ENCODE peak calls at places on chromosomes 4 and X, in eight cellular contexts. One of them, this sample, is unnamed.

GRCh38 chrX:39815621-39816020 is 282.1 kb downstream of the BCOR start:
- DNase-seq in prostate gland: no peak
- DNase-seq in esophagus squamous epithelium: no peak
- DNase-seq in pancreas: no peak
- DNase-seq in heart right ventricle: no peak
- DNase-seq in psoas muscle: no peak
- DNase-seq in OCI-LY7: peak
- DNase-seq in A549: no peak
- DNase-seq in this sample: no peak

GRCh38 chr4:86174496-86174895 is 185.4 kb downstream of the MAPK10 start:
- DNase-seq in prostate gland: no peak
- DNase-seq in esophagus squamous epithelium: no peak
- DNase-seq in pancreas: no peak
- DNase-seq in heart right ventricle: no peak
- DNase-seq in psoas muscle: no peak
- DNase-seq in OCI-LY7: no peak
- DNase-seq in A549: no peak
- DNase-seq in this sample: no peak

GRCh38 chr4:44661940-44662622 is 10.7 kb upstream of the YIPF7 start:
- DNase-seq in prostate gland: no peak
- DNase-seq in esophagus squamous epithelium: no peak
- DNase-seq in pancreas: no peak
- DNase-seq in heart right ventricle: no peak
- DNase-seq in psoas muscle: no peak
- DNase-seq in OCI-LY7: no peak
- DNase-seq in A549: peak
- DNase-seq in this sample: no peak

GRCh38 chrX:10447577-10448214 is 172.7 kb downstream of the MID1 start:
- DNase-seq in prostate gland: peak
- DNase-seq in esophagus squamous epithelium: no peak
- DNase-seq in pancreas: peak
- DNase-seq in heart right ventricle: no peak
- DNase-seq in psoas muscle: no peak
- DNase-seq in OCI-LY7: no peak
- DNase-seq in A549: peak
- DNase-seq in this sample: no peak

GRCh38 chr4:53840643-53841042 is 223.8 kb downstream of the CHIC2 start:
- DNase-seq in prostate gland: no peak
- DNase-seq in esophagus squamous epithelium: no peak
- DNase-seq in pancreas: no peak
- DNase-seq in heart right ventricle: no peak
- DNase-seq in psoas muscle: no peak
- DNase-seq in OCI-LY7: no peak
- DNase-seq in A549: peak
- DNase-seq in this sample: no peak

GRCh38 chr4:105461221-105462041 is 12.4 kb downstream of the PPA2 start:
- DNase-seq in prostate gland: no peak
- DNase-seq in esophagus squamous epithelium: no peak
- DNase-seq in pancreas: no peak
- DNase-seq in heart right ventricle: no peak
- DNase-seq in psoas muscle: no peak
- DNase-seq in OCI-LY7: no peak
- DNase-seq in A549: no peak
- DNase-seq in this sample: no peak

GRCh38 chr4:113050361-113050760 is 908 bp downstream of the ANK2 start:
- DNase-seq in prostate gland: no peak
- DNase-seq in esophagus squamous epithelium: no peak
- DNase-seq in pancreas: no peak
- DNase-seq in heart right ventricle: no peak
- DNase-seq in psoas muscle: no peak
- DNase-seq in OCI-LY7: no peak
- DNase-seq in A549: no peak
- DNase-seq in this sample: no peak

GRCh38 chr4:107210450-107211239 is 174.5 kb upstream of the DKK2 start:
- DNase-seq in prostate gland: no peak
- DNase-seq in esophagus squamous epithelium: no peak
- DNase-seq in pancreas: no peak
- DNase-seq in heart right ventricle: no peak
- DNase-seq in psoas muscle: no peak
- DNase-seq in OCI-LY7: no peak
- DNase-seq in A549: no peak
- DNase-seq in this sample: no peak

GRCh38 chr4:109207060-109207459 is 95.4 kb downstream of the COL25A1 start:
- DNase-seq in prostate gland: no peak
- DNase-seq in esophagus squamous epithelium: no peak
- DNase-seq in pancreas: no peak
- DNase-seq in heart right ventricle: no peak
- DNase-seq in psoas muscle: no peak
- DNase-seq in OCI-LY7: no peak
- DNase-seq in A549: no peak
- DNase-seq in this sample: peak

GRCh38 chr4:47513493-47513892 is 28.4 kb downstream of the ATP10D start:
- DNase-seq in prostate gland: no peak
- DNase-seq in esophagus squamous epithelium: no peak
- DNase-seq in pancreas: no peak
- DNase-seq in heart right ventricle: no peak
- DNase-seq in psoas muscle: no peak
- DNase-seq in OCI-LY7: no peak
- DNase-seq in A549: no peak
- DNase-seq in this sample: no peak
- TF ChIP-seq CTCF in prostate gland: no peak
- TF ChIP-seq CTCF in esophagus squamous epithelium: no peak
- TF ChIP-seq CTCF in pancreas: no peak
- TF ChIP-seq CTCF in heart right ventricle: no peak
- TF ChIP-seq CTCF in psoas muscle: no peak
- TF ChIP-seq CTCF in OCI-LY7: no peak
- TF ChIP-seq CTCF in A549: no peak
- TF ChIP-seq CTCF in this sample: no peak

GRCh38 chr4:69239092-69239491 is 24.5 kb upstream of the UGT2B11 start:
- DNase-seq in prostate gland: no peak
- DNase-seq in esophagus squamous epithelium: no peak
- DNase-seq in pancreas: no peak
- DNase-seq in heart right ventricle: no peak
- DNase-seq in psoas muscle: no peak
- DNase-seq in OCI-LY7: no peak
- DNase-seq in A549: no peak
- DNase-seq in this sample: no peak
- H3K4me3 ChIP-seq in prostate gland: no peak
- H3K4me3 ChIP-seq in esophagus squamous epithelium: no peak
- H3K4me3 ChIP-seq in pancreas: no peak
- H3K4me3 ChIP-seq in heart right ventricle: no peak
- H3K4me3 ChIP-seq in psoas muscle: no peak
- H3K4me3 ChIP-seq in OCI-LY7: no peak
- H3K4me3 ChIP-seq in A549: no peak
- H3K4me3 ChIP-seq in this sample: no peak

DNA sequence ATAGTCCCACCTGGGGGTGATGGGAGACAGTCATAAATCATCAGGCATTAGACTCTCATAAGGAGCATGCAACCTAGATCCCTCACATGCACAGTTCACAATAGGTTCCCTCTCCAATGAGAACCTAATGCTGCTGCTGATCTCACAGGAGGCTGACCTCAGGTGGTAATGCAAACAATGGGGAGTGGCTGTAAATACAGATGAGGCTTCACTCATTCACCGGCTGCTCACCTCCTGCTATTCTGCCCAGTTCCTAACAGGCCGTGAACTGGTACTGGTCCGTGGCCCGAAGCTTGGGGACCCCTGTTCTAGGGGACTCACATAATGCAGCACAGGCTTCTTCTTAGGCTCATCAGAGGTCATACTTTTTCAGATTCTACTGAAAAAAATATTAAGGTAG is 625.9 kb upstream of the AGA start:
- DNase-seq in prostate gland: no peak
- DNase-seq in esophagus squamous epithelium: no peak
- DNase-seq in pancreas: no peak
- DNase-seq in heart right ventricle: no peak
- DNase-seq in psoas muscle: no peak
- DNase-seq in OCI-LY7: no peak
- DNase-seq in A549: no peak
- DNase-seq in this sample: no peak
- TF ChIP-seq CTCF in prostate gland: no peak
- TF ChIP-seq CTCF in esophagus squamous epithelium: no peak
- TF ChIP-seq CTCF in pancreas: no peak
- TF ChIP-seq CTCF in heart right ventricle: no peak
- TF ChIP-seq CTCF in psoas muscle: no peak
- TF ChIP-seq CTCF in OCI-LY7: no peak
- TF ChIP-seq CTCF in A549: no peak
- TF ChIP-seq CTCF in this sample: no peak

GRCh38 chr4:824461-825062 is 1.4 kb downstream of the CPLX1 start:
- DNase-seq in prostate gland: no peak
- DNase-seq in esophagus squamous epithelium: no peak
- DNase-seq in pancreas: no peak
- DNase-seq in heart right ventricle: no peak
- DNase-seq in psoas muscle: no peak
- DNase-seq in OCI-LY7: no peak
- DNase-seq in A549: no peak
- DNase-seq in this sample: no peak
- H3K4me3 ChIP-seq in prostate gland: no peak
- H3K4me3 ChIP-seq in esophagus squamous epithelium: no peak
- H3K4me3 ChIP-seq in pancreas: no peak
- H3K4me3 ChIP-seq in heart right ventricle: no peak
- H3K4me3 ChIP-seq in psoas muscle: no peak
- H3K4me3 ChIP-seq in OCI-LY7: no peak
- H3K4me3 ChIP-seq in A549: no peak
- H3K4me3 ChIP-seq in this sample: no peak

GRCh38 chr4:139876328-139876941 is 210.8 kb downstream of the MGST2 start:
- DNase-seq in prostate gland: peak
- DNase-seq in esophagus squamous epithelium: no peak
- DNase-seq in pancreas: no peak
- DNase-seq in heart right ventricle: no peak
- DNase-seq in psoas muscle: no peak
- DNase-seq in OCI-LY7: no peak
- DNase-seq in A549: no peak
- DNase-seq in this sample: no peak

GRCh38 chr4:139873111-139873866 is 207.7 kb downstream of the MGST2 start:
- DNase-seq in prostate gland: no peak
- DNase-seq in esophagus squamous epithelium: no peak
- DNase-seq in pancreas: no peak
- DNase-seq in heart right ventricle: no peak
- DNase-seq in psoas muscle: no peak
- DNase-seq in OCI-LY7: no peak
- DNase-seq in A549: no peak
- DNase-seq in this sample: peak

GRCh38 chr4:139872274-139872673 is 206.7 kb downstream of the MGST2 start:
- DNase-seq in prostate gland: no peak
- DNase-seq in esophagus squamous epithelium: no peak
- DNase-seq in pancreas: no peak
- DNase-seq in heart right ventricle: no peak
- DNase-seq in psoas muscle: no peak
- DNase-seq in OCI-LY7: no peak
- DNase-seq in A549: peak
- DNase-seq in this sample: peak

GRCh38 chr4:139875456-139875855 is 209.8 kb downstream of the MGST2 start:
- DNase-seq in prostate gland: no peak
- DNase-seq in esophagus squamous epithelium: no peak
- DNase-seq in pancreas: no peak
- DNase-seq in heart right ventricle: no peak
- DNase-seq in psoas muscle: no peak
- DNase-seq in OCI-LY7: no peak
- DNase-seq in A549: no peak
- DNase-seq in this sample: no peak

DNA sequence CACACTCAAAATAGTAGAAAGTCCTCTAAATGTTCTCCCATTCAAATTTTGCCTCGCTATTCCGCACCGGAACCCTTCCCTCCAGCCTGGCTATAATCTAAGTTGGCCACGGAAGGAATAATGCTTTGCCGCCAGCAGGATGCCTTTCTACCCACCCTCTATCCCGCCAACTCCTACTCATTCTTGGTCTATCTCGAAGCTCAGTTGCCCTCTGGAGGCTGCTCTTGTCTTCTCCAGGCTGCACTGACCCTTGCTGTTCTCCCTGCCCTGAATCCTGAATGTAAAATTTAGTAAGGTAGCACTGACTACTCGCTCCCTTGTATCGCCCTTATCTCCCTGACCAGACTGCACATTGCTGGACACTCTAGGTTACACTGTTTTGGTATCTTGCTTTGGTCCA is 212.4 kb downstream of the MGST2 start:
- DNase-seq in prostate gland: no peak
- DNase-seq in esophagus squamous epithelium: no peak
- DNase-seq in pancreas: no peak
- DNase-seq in heart right ventricle: no peak
- DNase-seq in psoas muscle: no peak
- DNase-seq in OCI-LY7: no peak
- DNase-seq in A549: no peak
- DNase-seq in this sample: no peak
- TF ChIP-seq CTCF in prostate gland: no peak
- TF ChIP-seq CTCF in esophagus squamous epithelium: no peak
- TF ChIP-seq CTCF in pancreas: no peak
- TF ChIP-seq CTCF in heart right ventricle: no peak
- TF ChIP-seq CTCF in psoas muscle: no peak
- TF ChIP-seq CTCF in OCI-LY7: no peak
- TF ChIP-seq CTCF in A549: no peak
- TF ChIP-seq CTCF in this sample: no peak